ENCODE peak calls at places on chromosomes 5 and 9, in five cellular contexts. T is psoas muscle, U is endothelial cell of umbilical vein, E is H9, J is tibial artery. K is an unnamed sample.

GRCh38 chr9:99845063-99845462 is 23.4 kb downstream of the NR4A3 start:
- DNase-seq in T (no peak), U (no peak), E (no peak), J (no peak), K (no peak)

GRCh38 chr9:114284316-114285060 is 38.4 kb upstream of the ORM1 start:
- DNase-seq in T (peak; percentile 34), U (no peak), E (peak; percentile 14), J (peak; percentile 29), K (peak; percentile 23)

GRCh38 chr9:673264-673965 is 168.1 kb upstream of the DMRT1 start:
- DNase-seq in T (no peak), U (no peak), E (no peak), J (no peak), K (no peak)

GRCh38 chr9:71608825-71609452 is 159.4 kb downstream of the CEMIP2 start:
- DNase-seq in T (no peak), U (no peak), E (peak; percentile 45), J (no peak), K (no peak)

GRCh38 chr9:90219548-90220118 is 423.0 kb downstream of the DIRAS2 start:
- DNase-seq in T (no peak), U (no peak), E (peak; percentile 68), J (no peak), K (no peak)

GRCh38 chr5:91382530-91383026 is 539 bp downstream of the ARRDC3 start:
- DNase-seq in T (peak; percentile 57), U (peak; percentile 71), E (no peak), J (no peak), K (no peak)

GRCh38 chr9:116390306-116391228 is 237.0 kb downstream of the PAPPA start:
- DNase-seq in T (no peak), U (no peak), E (no peak), J (no peak), K (no peak)

GRCh38 chr5:55865831-55866230 is 14.7 kb downstream of the IL31RA start:
- DNase-seq in T (no peak), U (peak; percentile 21), E (no peak), J (no peak), K (no peak)

GRCh38 chr5:175836741-175837729 is 34.3 kb upstream of the CPLX2 start:
- DNase-seq in T (peak; percentile 18), U (no peak), E (no peak), J (no peak), K (no peak)

GRCh38 chr5:132486318-132487094 is 4.1 kb downstream of the IRF1 start:
- DNase-seq in T (no peak), U (no peak), E (peak; percentile 14), J (peak; percentile 41), K (no peak)

GRCh38 chr5:143629871-143630658 is 181.9 kb upstream of the HMHB1 start:
- DNase-seq in T (no peak), U (no peak), E (no peak), J (no peak), K (no peak)

GRCh38 chr5:1551913-1552312 is 28.2 kb upstream of the LPCAT1 start:
- DNase-seq in T (no peak), U (no peak), E (no peak), J (peak; percentile 62), K (no peak)

GRCh38 chr5:102295534-102296228 is 403 bp downstream of the SLCO4C1 start:
- DNase-seq in T (peak; percentile 45), U (no peak), E (peak; percentile 60), J (no peak), K (no peak)

GRCh38 chr5:133397986-133398645 is 214.2 kb downstream of the FSTL4 start:
- DNase-seq in T (no peak), U (no peak), E (no peak), J (no peak), K (no peak)

GRCh38 chr9:129166962-129167557 is 11.0 kb downstream of the IER5L start:
- DNase-seq in T (peak; percentile 72), U (peak; percentile 90), E (peak; percentile 86), J (peak; percentile 90), K (no peak)

GRCh38 chr9:76757274-76757673 is 7.0 kb upstream of the PCA3 start:
- DNase-seq in T (no peak), U (no peak), E (no peak), J (no peak), K (no peak)

GRCh38 chr9:128124873-128125574 is 2.5 kb downstream of the PTGES2 start:
- DNase-seq in T (peak; percentile 74), U (peak; percentile 56), E (peak; percentile 88), J (no peak), K (peak; percentile 59)

GRCh38 chr9:86766912-86767311 is 180.4 kb downstream of the GAS1 start:
- DNase-seq in T (no peak), U (no peak), E (no peak), J (no peak), K (no peak)

GRCh38 chr5:139019880-139020279 is 144.7 kb upstream of the LRRTM2 start:
- DNase-seq in T (no peak), U (no peak), E (no peak), J (no peak), K (no peak)

GRCh38 chr5:58439094-58439644 is 20.7 kb downstream of the PLK2 start:
- DNase-seq in T (no peak), U (no peak), E (no peak), J (no peak), K (no peak)

GRCh38 chr9:79621916-79622575 is 50.3 kb downstream of the TLE4 start:
- DNase-seq in T (no peak), U (no peak), E (no peak), J (no peak), K (no peak)

GRCh38 chr5:95923918-95924559 is 37.6 kb downstream of the ELL2 start:
- DNase-seq in T (no peak), U (no peak), E (no peak), J (no peak), K (no peak)

GRCh38 chr5:76473676-76474075 is 70.6 kb downstream of the IQGAP2 start:
- DNase-seq in T (no peak), U (no peak), E (no peak), J (no peak), K (no peak)

GRCh38 chr5:39650234-39650816 is 225.5 kb upstream of the DAB2 start:
- DNase-seq in T (no peak), U (peak; percentile 89), E (no peak), J (no peak), K (no peak)

GRCh38 chr9:73199886-73200285 is 48.2 kb downstream of the ANXA1 start:
- DNase-seq in T (no peak), U (peak; percentile 25), E (peak; percentile 59), J (no peak), K (no peak)

GRCh38 chr5:57299945-57300344 is 126.1 kb downstream of the GPBP1 start:
- DNase-seq in T (no peak), U (no peak), E (no peak), J (no peak), K (no peak)

GRCh38 chr9:100670719-100671118 is 92.8 kb downstream of the CAVIN4 start:
- DNase-seq in T (no peak), U (no peak), E (no peak), J (no peak), K (no peak)

GRCh38 chr5:95841914-95842812 is 19.6 kb upstream of the GLRX start:
- DNase-seq in T (no peak), U (no peak), E (no peak), J (peak; percentile 82), K (no peak)

GRCh38 chr5:143180751-143181150 is 222.7 kb downstream of the NR3C1 start:
- DNase-seq in T (no peak), U (no peak), E (no peak), J (no peak), K (peak; percentile 18)

GRCh38 chr5:135129307-135129706 is 95.3 kb upstream of the PITX1 start:
- DNase-seq in T (no peak), U (no peak), E (no peak), J (no peak), K (no peak)

GRCh38 chr5:135127604-135128240 is 93.7 kb upstream of the PITX1 start:
- DNase-seq in T (peak; percentile 60), U (no peak), E (no peak), J (no peak), K (no peak)

GRCh38 chr5:135128361-135128760 is 94.3 kb upstream of the PITX1 start:
- DNase-seq in T (no peak), U (no peak), E (no peak), J (no peak), K (no peak)

GRCh38 chr5:135124128-135124527 is 90.1 kb upstream of the PITX1 start:
- DNase-seq in T (no peak), U (no peak), E (no peak), J (no peak), K (no peak)

GRCh38 chr5:135126688-135127603 is 92.9 kb upstream of the PITX1 start:
- DNase-seq in T (no peak), U (no peak), E (no peak), J (no peak), K (no peak)
- H3K27ac ChIP-seq in T (no peak overlapping the region), U (no peak overlapping the region), E (no peak overlapping the region), J (no peak overlapping the region), K (no peak overlapping the region)

GRCh38 chr5:38497946-38498345 is 58.5 kb downstream of the LIFR start:
- DNase-seq in T (no peak), U (peak; percentile 14), E (no peak), J (no peak), K (no peak)
- TF ChIP-seq CTCF in T (peak; percentile 26), U (no peak), E (peak; percentile 40), J (no peak), K (peak; percentile 23)

GRCh38 chr9:131033269-131034224 is 24.6 kb downstream of the LAMC3 start:
- DNase-seq in T (no peak), U (no peak), E (no peak), J (no peak), K (no peak)
- H3K27me3 ChIP-seq in T (peaks cover 6% of the 10 kb centered on the region), U (no peaks in the 10 kb centered on the region), E (no peaks in the 10 kb centered on the region), J (peaks cover 3% of the 10 kb centered on the region), K (no peaks in the 10 kb centered on the region)

DNA sequence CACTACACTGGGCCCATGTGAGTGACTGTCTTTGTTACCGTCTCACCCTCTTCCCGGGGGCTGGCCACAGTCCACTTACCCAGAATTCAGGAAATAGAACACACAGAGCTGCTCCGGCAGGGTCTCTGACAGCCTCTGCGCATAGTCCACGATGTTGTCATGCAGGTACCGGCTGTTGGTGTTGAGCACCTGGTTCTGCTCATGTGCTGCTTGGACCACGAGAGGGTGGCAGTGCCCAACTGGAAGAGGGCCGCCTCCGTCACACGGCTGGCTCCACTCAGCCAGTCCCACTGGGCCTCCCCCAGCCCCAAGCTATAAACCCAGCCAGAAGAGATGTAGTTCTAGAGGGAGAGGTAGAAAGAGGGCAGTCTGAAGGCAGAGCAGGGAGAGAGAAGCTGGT is 2.7 kb downstream of the PHYKPL start:
- DNase-seq in T (peak; percentile 34), U (no peak), E (no peak), J (no peak), K (no peak)
- H3K27ac ChIP-seq in T (peak overlapping the region; percentile 99), U (no peak overlapping the region), E (no peak overlapping the region), J (no peak overlapping the region), K (no peak overlapping the region)